ENCODE peak calls at places on chromosomes 13 and 19, in ten cellular contexts. Q, I, C, T, F, Z, R, J, D and E are unnamed samples.

GRCh38 chr13:66341978-66342377 is 888.2 kb downstream of the PCDH9 start:
- DNase-seq in Q (no peak), I (no peak), C (no peak), T (no peak), F (no peak), Z (no peak), R (no peak), J (no peak), D (no peak), E (no peak)

GRCh38 chr13:91576590-91576989 is 178.2 kb downstream of the GPC5 start:
- DNase-seq in Q (peak; percentile 51), I (no peak), C (no peak), T (no peak), F (no peak), Z (no peak), R (no peak), J (no peak), D (peak; percentile 7), E (no peak)

GRCh38 chr19:49488046-49488862 is 846 bp downstream of the RPL13A start:
- DNase-seq in Q (no peak), I (no peak), C (peak; percentile 25), T (no peak), F (no peak), Z (no peak), R (no peak), J (no peak), D (no peak), E (no peak)

GRCh38 chr13:89627991-89628390 is 1719.5 kb upstream of the MIR17HG start:
- DNase-seq in Q (no peak), I (no peak), C (no peak), T (no peak), F (no peak), Z (no peak), R (no peak), J (no peak), D (no peak), E (peak; percentile 4)

GRCh38 chr13:36297259-36297599 is 385 bp downstream of the CCDC169 start:
- DNase-seq in Q (no peak), I (no peak), C (peak; percentile 53), T (no peak), F (no peak), Z (no peak), R (no peak), J (no peak), D (peak; percentile 73), E (peak; percentile 48)

GRCh38 chr13:40060318-40061007 is 405.0 kb downstream of the COG6 start:
- DNase-seq in Q (no peak), I (peak; percentile 83), C (peak; percentile 61), T (peak; percentile 84), F (no peak), Z (no peak), R (peak; percentile 24), J (no peak), D (peak; percentile 91), E (peak; percentile 79)

GRCh38 chr13:112443191-112444000 is 67.2 kb downstream of the SPACA7 start:
- DNase-seq in Q (peak; percentile 59), I (no peak), C (no peak), T (no peak), F (no peak), Z (no peak), R (peak; percentile 14), J (no peak), D (peak; percentile 26), E (no peak)

GRCh38 chr19:13920940-13921744 is 15.1 kb downstream of the CC2D1A start:
- DNase-seq in Q (peak; percentile 51), I (no peak), C (peak; percentile 55), T (no peak), F (no peak), Z (no peak), R (peak; percentile 46), J (no peak), D (peak; percentile 13), E (peak; percentile 40)

GRCh38 chr13:88263808-88264207 is 592.6 kb downstream of the SLITRK5 start:
- DNase-seq in Q (no peak), I (no peak), C (no peak), T (no peak), F (no peak), Z (no peak), R (no peak), J (no peak), D (no peak), E (no peak)